ENCODE peak calls at places on chromosomes 7 and 10, in eight cellular contexts. M is NCI-H1092; P is AG10803; S is NCI-H187; C is CD4-positive, alpha-beta memory T cell; J is left lobe of liver; V is SHP77; G is activated effector memory CD4-positive, alpha-beta T cell treated with anti-CD3 and anti-CD28 coated beads, Interleukin-2, amount 50 U/mL, for 16 hours. A is an unnamed sample.
A peak's percentile ranks its signal among the peaks of the same experiment; 100 is the strongest.

GRCh38 chr7:128904381-128905197 is 5.9 kb downstream of the KCP start:
- DNase-seq in C (peak; percentile 65), J (no peak), P (peak; percentile 52), M (peak; percentile 50), S (no peak), V (peak; percentile 47), G (no peak), A (peak; percentile 82)

GRCh38 chr10:88424881-88425280 is 158.2 kb downstream of the RNLS start:
- DNase-seq in P (no peak), C (no peak), M (no peak), G (no peak), J (no peak), S (no peak), V (no peak), A (no peak)

GRCh38 chr10:95408148-95408930 is 117.5 kb upstream of the PDLIM1 start:
- DNase-seq in P (peak; percentile 29), V (no peak), M (no peak), C (no peak), J (peak; percentile 29), G (no peak), S (no peak), A (no peak)

GRCh38 chr7:120714945-120715344 is 143.0 kb downstream of the TSPAN12 start:
- DNase-seq in G (no peak), J (no peak), C (no peak), V (no peak), P (no peak), S (no peak), M (no peak), A (peak; percentile 40)

GRCh38 chr7:80825499-80825898 is 93.4 kb downstream of the SEMA3C start:
- DNase-seq in G (no peak), M (no peak), C (no peak), J (no peak), V (no peak), S (no peak), P (no peak), A (no peak)

GRCh38 chr10:14009315-14010082 is 321.2 kb downstream of the FRMD4A start:
- DNase-seq in P (peak; percentile 88), C (peak; percentile 74), G (peak; percentile 89), S (no peak), J (no peak), V (no peak), M (no peak), A (peak; percentile 34)

GRCh38 chr10:79272353-79272752 is 74.9 kb upstream of the PPIF start:
- DNase-seq in P (peak; percentile 34), V (no peak), C (no peak), S (no peak), G (no peak), J (no peak), M (no peak), A (no peak)

GRCh38 chr7:16918288-16918895 is 36.6 kb upstream of the AGR3 start:
- DNase-seq in M (peak; percentile 22), P (peak; percentile 36), C (no peak), S (no peak), G (no peak), V (peak; percentile 39), J (no peak), A (peak; percentile 66)

GRCh38 chr10:101824736-101825135 is 6.5 kb upstream of the OGA start:
- DNase-seq in J (no peak), P (no peak), C (no peak), M (no peak), S (no peak), G (no peak), V (no peak), A (no peak)